ENCODE peak calls at places on chromosomes 6 and 20, in four cellular contexts. One of them, this sample, is unnamed. For H3K36me3, the result is how much of the 10 kb centered on the place peaks cover.

GRCh38 chr20:4681971-4682370 is 39.7 kb upstream of the PRND start:
- DNase-seq in PC-9: no peak
- DNase-seq in spleen: no peak
- DNase-seq in PC-3: no peak
- DNase-seq in this sample: peak

GRCh38 chr20:20864346-20865096 is 152.1 kb upstream of the RALGAPA2 start:
- DNase-seq in PC-9: no peak
- DNase-seq in spleen: no peak
- DNase-seq in PC-3: peak
- DNase-seq in this sample: no peak

GRCh38 chr6:56335733-56336132 is 88.4 kb upstream of the COL21A1 start:
- DNase-seq in PC-9: peak
- DNase-seq in spleen: no peak
- DNase-seq in PC-3: peak
- DNase-seq in this sample: peak

GRCh38 chr6:168022488-168023321 is 25.2 kb downstream of the KIF25 start:
- DNase-seq in PC-9: no peak
- DNase-seq in spleen: peak
- DNase-seq in PC-3: no peak
- DNase-seq in this sample: no peak

GRCh38 chr6:108810057-108810643 is 38.1 kb upstream of the ARMC2 start:
- DNase-seq in PC-9: no peak
- DNase-seq in spleen: no peak
- DNase-seq in PC-3: no peak
- DNase-seq in this sample: no peak

GRCh38 chr6:14260839-14261238 is 143.3 kb downstream of the CD83 start:
- DNase-seq in PC-9: no peak
- DNase-seq in spleen: no peak
- DNase-seq in PC-3: no peak
- DNase-seq in this sample: no peak

GRCh38 chr6:106512048-106512957 is 117.0 kb downstream of the RTN4IP1 start:
- DNase-seq in PC-9: peak
- DNase-seq in spleen: peak
- DNase-seq in PC-3: peak
- DNase-seq in this sample: no peak

GRCh38 chr6:11667876-11668275 is 110.7 kb downstream of the ADTRP start:
- DNase-seq in PC-9: no peak
- DNase-seq in spleen: no peak
- DNase-seq in PC-3: peak
- DNase-seq in this sample: no peak

GRCh38 chr20:48629960-48630315 is 197.9 kb downstream of the PREX1 start:
- DNase-seq in PC-9: no peak
- DNase-seq in spleen: peak
- DNase-seq in PC-3: no peak
- DNase-seq in this sample: no peak

GRCh38 chr6:49342410-49342809 is 120.6 kb downstream of the MMUT start:
- DNase-seq in PC-9: no peak
- DNase-seq in spleen: no peak
- DNase-seq in PC-3: no peak
- DNase-seq in this sample: no peak

GRCh38 chr20:36792422-36792821 is 18.9 kb upstream of the DSN1 start:
- DNase-seq in PC-9: peak
- DNase-seq in spleen: no peak
- DNase-seq in PC-3: peak
- DNase-seq in this sample: peak

GRCh38 chr20:43682446-43682845 is 15.5 kb downstream of the MYBL2 start:
- DNase-seq in PC-9: no peak
- DNase-seq in spleen: peak
- DNase-seq in PC-3: no peak
- DNase-seq in this sample: no peak

GRCh38 chr6:25137497-25137896 is 141.7 kb upstream of the CARMIL1 start:
- DNase-seq in PC-9: no peak
- DNase-seq in spleen: no peak
- DNase-seq in PC-3: no peak
- DNase-seq in this sample: no peak

GRCh38 chr6:21111399-21111725 is 482.2 kb upstream of the SOX4 start:
- DNase-seq in PC-9: peak
- DNase-seq in spleen: no peak
- DNase-seq in PC-3: peak
- DNase-seq in this sample: no peak

GRCh38 chr6:48834706-48835105 is 628.3 kb downstream of the MMUT start:
- DNase-seq in PC-9: no peak
- DNase-seq in spleen: no peak
- DNase-seq in PC-3: no peak
- DNase-seq in this sample: no peak

GRCh38 chr6:129641344-129641743 is 68.6 kb downstream of the ARHGAP18 start:
- DNase-seq in PC-9: no peak
- DNase-seq in spleen: no peak
- DNase-seq in PC-3: no peak
- DNase-seq in this sample: peak

GRCh38 chr6:39884696-39885095 is 49.6 kb downstream of the MOCS1 start:
- DNase-seq in PC-9: no peak
- DNase-seq in spleen: no peak
- DNase-seq in PC-3: no peak
- DNase-seq in this sample: peak

GRCh38 chr6:36124881-36125280 is 5.4 kb upstream of the MAPK13 start:
- DNase-seq in PC-9: no peak
- DNase-seq in spleen: no peak
- DNase-seq in PC-3: no peak
- DNase-seq in this sample: no peak

GRCh38 chr6:6545616-6546317 is 42.8 kb upstream of the LY86 start:
- DNase-seq in PC-9: no peak
- DNase-seq in spleen: no peak
- DNase-seq in PC-3: no peak
- DNase-seq in this sample: no peak

GRCh38 chr6:38909020-38909730 is 139.4 kb upstream of the GLP1R start:
- DNase-seq in PC-9: peak
- DNase-seq in spleen: no peak
- DNase-seq in PC-3: peak
- DNase-seq in this sample: no peak

GRCh38 chr6:154824076-154824475 is 90.9 kb downstream of the SCAF8 start:
- DNase-seq in PC-9: no peak
- DNase-seq in spleen: no peak
- DNase-seq in PC-3: no peak
- DNase-seq in this sample: no peak
- H3K36me3 ChIP-seq in PC-9: under half
- H3K36me3 ChIP-seq in spleen: half or more
- H3K36me3 ChIP-seq in PC-3: under half
- H3K36me3 ChIP-seq in this sample: under half

GRCh38 chr6:83042671-83043070 is 23.0 kb downstream of the UBE3D start:
- DNase-seq in PC-9: no peak
- DNase-seq in spleen: no peak
- DNase-seq in PC-3: no peak
- DNase-seq in this sample: no peak
- H3K27ac ChIP-seq in PC-9: no peak
- H3K27ac ChIP-seq in spleen: no peak
- H3K27ac ChIP-seq in PC-3: no peak
- H3K27ac ChIP-seq in this sample: no peak

GRCh38 chr20:25006431-25007167 is 14.0 kb upstream of the APMAP start:
- DNase-seq in PC-9: no peak
- DNase-seq in spleen: peak
- DNase-seq in PC-3: no peak
- DNase-seq in this sample: no peak
- H3K36me3 ChIP-seq in PC-9: under half
- H3K36me3 ChIP-seq in spleen: half or more
- H3K36me3 ChIP-seq in PC-3: under half
- H3K36me3 ChIP-seq in this sample: under half

GRCh38 chr6:151098166-151098565 is 141.6 kb upstream of the AKAP12 start:
- DNase-seq in PC-9: no peak
- DNase-seq in spleen: no peak
- DNase-seq in PC-3: no peak
- DNase-seq in this sample: peak

GRCh38 chr6:151101116-151101810 is 138.5 kb upstream of the AKAP12 start:
- DNase-seq in PC-9: no peak
- DNase-seq in spleen: no peak
- DNase-seq in PC-3: no peak
- DNase-seq in this sample: no peak

GRCh38 chr6:151097207-151097606 is 142.6 kb upstream of the AKAP12 start:
- DNase-seq in PC-9: no peak
- DNase-seq in spleen: no peak
- DNase-seq in PC-3: no peak
- DNase-seq in this sample: no peak

GRCh38 chr6:151100326-151100725 is 139.4 kb upstream of the AKAP12 start:
- DNase-seq in PC-9: no peak
- DNase-seq in spleen: no peak
- DNase-seq in PC-3: no peak
- DNase-seq in this sample: no peak

DNA sequence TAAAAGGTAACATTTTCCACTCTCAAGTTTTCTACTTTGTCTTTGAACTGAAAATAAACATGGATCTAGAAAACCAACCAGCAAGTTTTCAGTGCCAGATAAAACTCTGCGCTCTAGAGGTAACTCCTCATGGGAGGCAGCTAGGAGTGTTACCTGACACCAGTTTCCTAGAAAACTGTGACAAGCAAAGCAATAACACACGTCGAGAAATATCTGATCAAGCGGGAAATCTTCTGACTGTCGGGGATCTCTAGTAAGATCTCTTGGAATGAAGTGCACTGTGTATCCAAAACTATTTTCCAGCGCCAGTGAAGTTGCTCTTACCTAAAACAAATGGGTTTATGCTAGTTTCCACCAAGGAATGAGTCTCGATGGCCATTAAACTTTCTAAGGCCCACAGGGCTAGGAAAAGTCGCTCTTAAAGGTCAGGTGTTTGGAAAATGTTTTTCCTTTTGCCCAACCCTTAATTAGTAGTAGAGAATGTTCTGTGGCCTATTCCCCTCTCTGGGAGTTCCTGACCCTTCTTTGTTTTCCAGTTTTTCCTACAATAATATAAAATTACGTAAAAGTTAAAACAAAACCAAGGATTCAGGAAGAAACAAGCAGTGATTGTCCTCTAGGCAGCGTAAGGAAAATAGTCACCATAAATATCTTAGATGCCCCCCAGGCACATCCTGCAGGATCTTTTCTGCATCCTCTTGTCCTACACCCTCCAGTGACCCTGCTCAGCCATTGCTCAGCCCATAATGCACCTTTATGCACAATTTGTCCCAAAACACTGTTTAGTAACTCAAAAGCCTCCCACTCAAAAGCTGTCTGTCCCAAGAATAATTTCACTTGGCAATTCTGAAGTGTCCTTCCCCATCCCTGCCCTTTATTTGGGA is 137.7 kb upstream of the AKAP12 start:
- DNase-seq in PC-9: no peak
- DNase-seq in spleen: no peak
- DNase-seq in PC-3: no peak
- DNase-seq in this sample: no peak
- H3K27ac ChIP-seq in PC-9: peak
- H3K27ac ChIP-seq in spleen: no peak
- H3K27ac ChIP-seq in PC-3: no peak
- H3K27ac ChIP-seq in this sample: no peak